ENCODE peak calls at places on chromosomes 5 and 9, in four cellular contexts. One of them, this sample, is unnamed.

GRCh38 chr9:14306672-14307646 is 7.0 kb downstream of the NFIB start:
- DNase-seq in adipocyte: no peak
- DNase-seq in GM23248: no peak
- DNase-seq in small intestine: peak
- DNase-seq in this sample: no peak

GRCh38 chr9:114738581-114739316 is 56.8 kb upstream of the TEX48 start:
- DNase-seq in adipocyte: peak
- DNase-seq in GM23248: peak
- DNase-seq in small intestine: peak
- DNase-seq in this sample: peak

GRCh38 chr5:1669276-1670155 is 130.1 kb downstream of the MRPL36 start:
- DNase-seq in adipocyte: no peak
- DNase-seq in GM23248: no peak
- DNase-seq in small intestine: no peak
- DNase-seq in this sample: no peak

GRCh38 chr5:108238936-108239887 is 142.7 kb downstream of the FBXL17 start:
- DNase-seq in adipocyte: no peak
- DNase-seq in GM23248: no peak
- DNase-seq in small intestine: no peak
- DNase-seq in this sample: no peak

GRCh38 chr5:55575815-55576583 is 41.2 kb upstream of the PLPP1 start:
- DNase-seq in adipocyte: peak
- DNase-seq in GM23248: no peak
- DNase-seq in small intestine: peak
- DNase-seq in this sample: peak

GRCh38 chr5:93294184-93294583 is 286.8 kb downstream of the NR2F1-AS1 start:
- DNase-seq in adipocyte: peak
- DNase-seq in GM23248: peak
- DNase-seq in small intestine: no peak
- DNase-seq in this sample: peak

GRCh38 chr9:91126761-91127420 is 234.8 kb downstream of the AUH start:
- DNase-seq in adipocyte: peak
- DNase-seq in GM23248: peak
- DNase-seq in small intestine: no peak
- DNase-seq in this sample: peak

GRCh38 chr5:154228696-154229095 is 38.2 kb downstream of the GALNT10 start:
- DNase-seq in adipocyte: no peak
- DNase-seq in GM23248: no peak
- DNase-seq in small intestine: no peak
- DNase-seq in this sample: no peak

GRCh38 chr9:97568461-97569275 is 64.5 kb downstream of the TSTD2 start:
- DNase-seq in adipocyte: no peak
- DNase-seq in GM23248: no peak
- DNase-seq in small intestine: no peak
- DNase-seq in this sample: no peak

GRCh38 chr9:98861881-98862501 is 54.5 kb downstream of the GALNT12 start:
- DNase-seq in adipocyte: peak
- DNase-seq in GM23248: peak
- DNase-seq in small intestine: no peak
- DNase-seq in this sample: peak

GRCh38 chr9:105117111-105117682 is 127.3 kb upstream of the SLC44A1 start:
- DNase-seq in adipocyte: no peak
- DNase-seq in GM23248: no peak
- DNase-seq in small intestine: no peak
- DNase-seq in this sample: no peak

GRCh38 chr5:172785429-172786088 is 14.6 kb upstream of the DUSP1 start:
- DNase-seq in adipocyte: no peak
- DNase-seq in GM23248: no peak
- DNase-seq in small intestine: peak
- DNase-seq in this sample: no peak

GRCh38 chr5:120769291-120769872 is 305.3 kb downstream of the PRR16 start:
- DNase-seq in adipocyte: peak
- DNase-seq in GM23248: peak
- DNase-seq in small intestine: no peak
- DNase-seq in this sample: peak

GRCh38 chr9:96217756-96218693 is 84.0 kb downstream of the HSD17B3 start:
- DNase-seq in adipocyte: peak
- DNase-seq in GM23248: peak
- DNase-seq in small intestine: peak
- DNase-seq in this sample: peak

GRCh38 chr9:69173891-69174644 is at the start of gene TJP2:
- DNase-seq in adipocyte: peak
- DNase-seq in GM23248: peak
- DNase-seq in small intestine: no peak
- DNase-seq in this sample: peak

GRCh38 chr9:83920469-83920941 is 727 bp downstream of the KIF27 start:
- DNase-seq in adipocyte: peak
- DNase-seq in GM23248: peak
- DNase-seq in small intestine: peak
- DNase-seq in this sample: peak

GRCh38 chr9:36765077-36765390 is 192.3 kb downstream of the MELK start:
- DNase-seq in adipocyte: no peak
- DNase-seq in GM23248: no peak
- DNase-seq in small intestine: no peak
- DNase-seq in this sample: no peak
- H3K4me3 ChIP-seq in adipocyte: no peak
- H3K4me3 ChIP-seq in GM23248: no peak
- H3K4me3 ChIP-seq in small intestine: no peak
- H3K4me3 ChIP-seq in this sample: no peak

DNA sequence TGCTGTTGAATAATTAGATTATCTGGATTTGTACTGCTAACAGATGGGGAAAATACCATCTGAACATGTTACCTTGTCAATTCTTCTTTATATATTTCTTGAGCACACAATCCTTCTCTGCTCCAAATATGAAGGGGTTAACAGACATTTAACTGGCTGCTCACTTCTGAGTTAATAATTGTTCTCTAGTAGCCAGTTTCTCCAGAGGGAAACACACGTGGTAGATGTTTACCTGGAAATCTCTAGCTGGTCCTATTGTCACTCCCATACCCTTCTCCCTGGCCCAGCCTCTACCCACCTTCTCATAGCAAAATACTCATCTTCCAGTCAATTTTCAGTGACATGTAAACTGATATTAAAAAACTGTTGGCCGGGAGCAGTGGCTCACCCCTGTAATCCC is 101.5 kb upstream of the ZNF462 start:
- DNase-seq in adipocyte: no peak
- DNase-seq in GM23248: no peak
- DNase-seq in small intestine: no peak
- DNase-seq in this sample: no peak
- H3K4me3 ChIP-seq in adipocyte: no peak
- H3K4me3 ChIP-seq in GM23248: no peak
- H3K4me3 ChIP-seq in small intestine: no peak
- H3K4me3 ChIP-seq in this sample: no peak

DNA sequence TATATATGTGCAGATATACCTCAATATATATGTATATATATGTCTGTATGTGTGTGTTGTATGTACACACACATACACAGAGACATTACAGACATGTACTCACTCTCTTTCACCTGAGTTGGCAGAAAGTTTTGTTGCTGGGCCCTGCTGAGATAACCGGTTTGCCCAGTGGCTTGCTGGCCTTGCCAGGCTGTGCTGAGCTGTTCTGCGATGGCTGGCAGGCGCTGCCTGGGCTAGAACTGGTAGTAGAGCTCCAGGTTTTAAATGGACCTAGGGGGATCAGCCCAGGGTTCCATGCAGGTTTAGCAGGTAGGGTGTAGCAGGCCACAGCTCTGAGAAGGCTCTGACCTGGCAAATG is 394.3 kb downstream of the GADD45G start:
- DNase-seq in adipocyte: no peak
- DNase-seq in GM23248: no peak
- DNase-seq in small intestine: peak
- DNase-seq in this sample: no peak
- H3K4me3 ChIP-seq in adipocyte: no peak
- H3K4me3 ChIP-seq in GM23248: no peak
- H3K4me3 ChIP-seq in small intestine: no peak
- H3K4me3 ChIP-seq in this sample: no peak

DNA sequence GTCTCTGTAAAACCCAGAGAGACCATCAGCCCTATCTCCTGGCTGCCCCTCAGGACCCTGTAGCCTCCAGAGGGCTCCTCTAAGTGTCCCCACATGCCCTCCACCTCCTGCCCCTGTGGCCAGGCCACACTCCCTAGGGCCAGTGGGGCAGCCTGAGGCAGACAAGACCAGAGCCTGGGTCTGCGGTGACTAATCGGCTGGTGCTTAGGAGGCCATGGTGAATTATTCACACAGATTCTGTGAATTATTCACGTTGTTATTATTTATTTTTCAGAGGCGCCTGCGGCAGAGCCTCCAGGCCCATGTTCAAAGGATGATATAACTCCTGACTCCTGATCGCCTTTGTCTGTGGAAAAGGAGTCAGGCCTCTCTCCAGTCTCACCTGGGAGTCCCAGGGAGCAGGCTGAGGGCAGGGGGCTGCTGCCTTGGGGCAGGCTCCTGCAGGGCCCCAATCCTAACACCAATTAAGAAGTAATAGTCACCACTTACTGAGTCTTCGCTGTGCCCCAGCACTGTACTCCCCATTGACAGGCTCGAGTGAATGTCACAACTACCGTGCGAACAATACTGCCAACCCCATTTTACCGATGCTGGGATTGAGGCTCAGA is 95.1 kb downstream of the PCDH1 start:
- DNase-seq in adipocyte: no peak
- DNase-seq in GM23248: peak
- DNase-seq in small intestine: no peak
- DNase-seq in this sample: no peak
- H3K4me3 ChIP-seq in adipocyte: no peak
- H3K4me3 ChIP-seq in GM23248: no peak
- H3K4me3 ChIP-seq in small intestine: no peak
- H3K4me3 ChIP-seq in this sample: no peak

DNA sequence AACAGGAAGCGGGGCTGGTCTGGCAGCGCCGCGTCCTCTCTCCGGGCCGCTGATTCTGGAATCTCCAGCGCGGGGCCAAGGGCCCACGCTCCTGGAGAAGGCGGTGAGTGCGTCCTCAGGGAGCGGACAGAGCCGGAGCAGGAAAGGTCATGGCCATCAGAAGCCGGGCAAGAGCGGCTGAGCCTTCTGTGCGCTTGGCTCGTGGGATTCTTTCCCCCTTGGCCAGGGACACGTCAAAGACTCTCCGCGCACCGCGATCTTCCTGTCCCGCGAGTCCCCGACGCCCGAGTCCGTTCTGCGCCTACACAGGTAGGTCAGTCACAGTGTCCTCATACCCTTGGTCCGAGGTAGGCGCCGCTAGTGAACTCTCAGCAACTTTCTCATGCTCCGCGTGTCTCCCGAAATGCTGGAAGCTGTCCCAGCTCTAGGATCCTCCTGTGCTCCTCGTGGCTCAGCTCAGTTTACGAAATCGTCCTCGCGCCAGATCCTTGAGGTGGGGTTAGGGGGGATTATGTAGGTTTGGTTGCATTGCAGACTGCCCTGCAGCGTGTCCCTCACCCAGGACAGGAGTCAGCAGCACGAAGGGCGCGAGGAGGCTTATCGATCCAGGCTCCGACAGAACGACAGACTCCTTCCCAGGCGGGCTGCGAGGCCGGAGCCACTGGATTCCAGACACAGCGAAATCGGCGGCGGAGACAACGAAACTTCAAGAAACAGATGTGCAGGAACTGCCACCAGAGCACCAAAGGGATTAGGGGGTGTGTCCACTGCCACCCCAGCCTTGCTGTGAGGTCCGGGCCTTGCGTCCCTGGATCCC is 8.7 kb downstream of the LHX6 start:
- DNase-seq in adipocyte: no peak
- DNase-seq in GM23248: peak
- DNase-seq in small intestine: no peak
- DNase-seq in this sample: peak
- H3K4me3 ChIP-seq in adipocyte: peak
- H3K4me3 ChIP-seq in GM23248: peak
- H3K4me3 ChIP-seq in small intestine: no peak
- H3K4me3 ChIP-seq in this sample: no peak

DNA sequence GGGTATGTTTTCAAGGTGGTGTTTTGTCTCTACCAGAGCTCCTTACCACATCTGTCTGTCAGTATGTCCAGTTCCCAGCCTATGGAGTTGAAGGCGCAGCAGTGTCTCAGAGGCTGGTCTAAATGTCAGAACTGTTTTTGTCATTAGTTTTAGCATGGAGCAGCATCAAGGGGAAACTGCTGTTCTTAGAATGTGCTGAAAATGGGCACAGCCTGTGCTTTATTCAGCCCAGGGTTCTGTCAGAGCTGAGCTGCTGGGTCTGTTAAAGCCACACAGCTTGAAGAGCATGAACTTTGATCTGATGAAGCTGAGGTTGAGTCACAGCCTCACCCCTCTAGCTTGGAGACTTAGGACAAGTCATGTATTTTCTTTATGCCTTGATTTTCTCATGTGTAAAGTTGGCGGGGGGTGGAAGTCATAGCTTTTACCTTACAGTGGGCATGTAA is 71.9 kb downstream of the RALGPS1 start:
- DNase-seq in adipocyte: no peak
- DNase-seq in GM23248: peak
- DNase-seq in small intestine: peak
- DNase-seq in this sample: no peak
- H3K4me3 ChIP-seq in adipocyte: no peak
- H3K4me3 ChIP-seq in GM23248: no peak
- H3K4me3 ChIP-seq in small intestine: no peak
- H3K4me3 ChIP-seq in this sample: no peak

GRCh38 chr9:34588671-34589370 is 703 bp downstream of the CNTFR start:
- DNase-seq in adipocyte: peak
- DNase-seq in GM23248: no peak
- DNase-seq in small intestine: no peak
- DNase-seq in this sample: no peak
- H3K4me3 ChIP-seq in adipocyte: peak
- H3K4me3 ChIP-seq in GM23248: no peak
- H3K4me3 ChIP-seq in small intestine: no peak
- H3K4me3 ChIP-seq in this sample: no peak

DNA sequence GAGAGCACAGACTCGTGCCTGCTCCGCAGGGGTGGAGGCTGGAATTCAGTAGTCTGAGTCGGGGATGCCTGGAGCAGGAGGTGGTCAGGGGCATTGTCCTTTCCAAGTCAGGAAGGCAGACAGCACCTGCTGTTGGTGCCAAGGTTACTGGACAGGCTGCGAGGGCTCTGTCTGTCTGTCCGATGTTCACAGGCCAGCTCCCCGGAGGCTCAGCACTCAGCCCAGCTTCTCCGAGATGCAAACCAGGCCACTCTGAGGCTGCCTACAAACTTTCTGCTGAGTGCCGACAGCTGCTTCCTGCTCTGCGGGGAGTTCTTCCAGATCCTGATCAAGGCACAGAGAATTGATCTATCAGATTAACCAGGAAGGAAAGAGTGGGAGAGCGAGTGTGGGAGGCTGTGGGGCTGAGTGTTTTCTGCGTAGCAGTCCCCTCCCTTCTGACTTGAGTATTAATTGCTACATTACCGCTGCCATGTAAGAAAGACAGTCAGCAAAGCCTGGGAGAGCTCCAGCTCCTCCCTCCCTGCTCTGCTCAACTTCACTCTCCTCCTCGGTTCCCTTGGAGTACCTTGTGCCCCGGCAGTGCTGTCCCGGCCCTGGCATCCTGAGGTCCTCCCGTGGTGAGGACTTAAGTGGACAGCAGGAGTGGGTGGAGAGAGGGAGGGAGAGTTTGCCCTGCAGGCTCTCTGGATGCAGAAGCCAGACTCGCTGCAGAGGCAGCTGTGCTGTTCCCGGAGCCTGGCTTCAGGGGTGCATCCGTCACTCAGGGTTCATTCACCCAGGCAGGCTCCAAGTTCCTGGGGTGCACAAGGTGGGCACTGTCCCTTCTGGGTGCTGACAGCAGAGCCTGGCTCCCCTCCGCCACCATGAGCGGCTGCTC is 35.9 kb downstream of the KCNMB1 start:
- DNase-seq in adipocyte: no peak
- DNase-seq in GM23248: peak
- DNase-seq in small intestine: no peak
- DNase-seq in this sample: no peak
- H3K4me3 ChIP-seq in adipocyte: no peak
- H3K4me3 ChIP-seq in GM23248: no peak
- H3K4me3 ChIP-seq in small intestine: no peak
- H3K4me3 ChIP-seq in this sample: no peak